ENCODE peak calls at places on chromosome 15, in ten cellular contexts. One of them, this sample, is unnamed.

GRCh38 chr15:101393172-101393571 is 96.3 kb downstream of the PCSK6 start:
- DNase-seq in mesendoderm: no peak
- DNase-seq in AG04450: no peak
- DNase-seq in stomach: no peak
- DNase-seq in AG08396: no peak
- DNase-seq in naive thymus-derived CD4-positive, alpha-beta T cell: no peak
- DNase-seq in central memory CD4-positive, alpha-beta T cell: no peak
- DNase-seq in NCI-H69: no peak
- DNase-seq in H54: no peak
- DNase-seq in ACHN: no peak
- DNase-seq in this sample: no peak

GRCh38 chr15:64686130-64686735 is 89.2 kb downstream of the RBPMS2 start:
- DNase-seq in H54: no peak
- DNase-seq in NCI-H69: peak
- DNase-seq in AG04450: no peak
- DNase-seq in naive thymus-derived CD4-positive, alpha-beta T cell: peak
- DNase-seq in central memory CD4-positive, alpha-beta T cell: peak
- DNase-seq in ACHN: peak
- DNase-seq in AG08396: peak
- DNase-seq in mesendoderm: peak
- DNase-seq in stomach: no peak
- DNase-seq in this sample: peak

GRCh38 chr15:29612096-29612495 is 210.2 kb downstream of the TJP1 start:
- DNase-seq in central memory CD4-positive, alpha-beta T cell: no peak
- DNase-seq in H54: peak
- DNase-seq in AG04450: peak
- DNase-seq in mesendoderm: peak
- DNase-seq in stomach: no peak
- DNase-seq in naive thymus-derived CD4-positive, alpha-beta T cell: no peak
- DNase-seq in AG08396: peak
- DNase-seq in NCI-H69: no peak
- DNase-seq in ACHN: peak
- DNase-seq in this sample: peak

GRCh38 chr15:85329561-85330421 is 50.6 kb upstream of the AKAP13 start:
- DNase-seq in stomach: no peak
- DNase-seq in H54: no peak
- DNase-seq in NCI-H69: no peak
- DNase-seq in ACHN: no peak
- DNase-seq in AG08396: no peak
- DNase-seq in central memory CD4-positive, alpha-beta T cell: peak
- DNase-seq in AG04450: no peak
- DNase-seq in naive thymus-derived CD4-positive, alpha-beta T cell: peak
- DNase-seq in mesendoderm: no peak
- DNase-seq in this sample: no peak

GRCh38 chr15:60255390-60255789 is 142.4 kb downstream of the ANXA2 start:
- DNase-seq in stomach: no peak
- DNase-seq in mesendoderm: no peak
- DNase-seq in AG08396: no peak
- DNase-seq in H54: no peak
- DNase-seq in AG04450: no peak
- DNase-seq in naive thymus-derived CD4-positive, alpha-beta T cell: no peak
- DNase-seq in NCI-H69: peak
- DNase-seq in ACHN: peak
- DNase-seq in central memory CD4-positive, alpha-beta T cell: no peak
- DNase-seq in this sample: peak

GRCh38 chr15:95105229-95105628 is 873.9 kb downstream of the MCTP2 start:
- DNase-seq in AG04450: no peak
- DNase-seq in AG08396: no peak
- DNase-seq in naive thymus-derived CD4-positive, alpha-beta T cell: no peak
- DNase-seq in H54: no peak
- DNase-seq in NCI-H69: no peak
- DNase-seq in central memory CD4-positive, alpha-beta T cell: no peak
- DNase-seq in mesendoderm: peak
- DNase-seq in stomach: no peak
- DNase-seq in ACHN: no peak
- DNase-seq in this sample: peak

GRCh38 chr15:63088532-63089245 is 33.0 kb upstream of the LACTB start:
- DNase-seq in stomach: no peak
- DNase-seq in naive thymus-derived CD4-positive, alpha-beta T cell: no peak
- DNase-seq in H54: no peak
- DNase-seq in ACHN: peak
- DNase-seq in AG08396: no peak
- DNase-seq in mesendoderm: no peak
- DNase-seq in central memory CD4-positive, alpha-beta T cell: no peak
- DNase-seq in AG04450: no peak
- DNase-seq in NCI-H69: peak
- DNase-seq in this sample: no peak

GRCh38 chr15:100330629-100331215 is 11.1 kb downstream of the ADAMTS17 start:
- DNase-seq in NCI-H69: no peak
- DNase-seq in stomach: peak
- DNase-seq in AG08396: no peak
- DNase-seq in central memory CD4-positive, alpha-beta T cell: peak
- DNase-seq in ACHN: no peak
- DNase-seq in mesendoderm: no peak
- DNase-seq in AG04450: no peak
- DNase-seq in H54: no peak
- DNase-seq in naive thymus-derived CD4-positive, alpha-beta T cell: peak
- DNase-seq in this sample: no peak

GRCh38 chr15:87816811-87817210 is 439.7 kb downstream of the NTRK3 start:
- DNase-seq in AG08396: peak
- DNase-seq in NCI-H69: no peak
- DNase-seq in H54: peak
- DNase-seq in AG04450: peak
- DNase-seq in stomach: no peak
- DNase-seq in central memory CD4-positive, alpha-beta T cell: no peak
- DNase-seq in naive thymus-derived CD4-positive, alpha-beta T cell: no peak
- DNase-seq in ACHN: peak
- DNase-seq in mesendoderm: no peak
- DNase-seq in this sample: peak

GRCh38 chr15:79849789-79850188 is 47.0 kb downstream of the MTHFS start:
- DNase-seq in mesendoderm: peak
- DNase-seq in naive thymus-derived CD4-positive, alpha-beta T cell: no peak
- DNase-seq in stomach: peak
- DNase-seq in H54: no peak
- DNase-seq in central memory CD4-positive, alpha-beta T cell: no peak
- DNase-seq in NCI-H69: peak
- DNase-seq in AG04450: no peak
- DNase-seq in ACHN: peak
- DNase-seq in AG08396: peak
- DNase-seq in this sample: peak

GRCh38 chr15:91572110-91572509 is 281.4 kb upstream of the SLCO3A1 start:
- DNase-seq in AG08396: no peak
- DNase-seq in naive thymus-derived CD4-positive, alpha-beta T cell: no peak
- DNase-seq in mesendoderm: no peak
- DNase-seq in central memory CD4-positive, alpha-beta T cell: no peak
- DNase-seq in NCI-H69: peak
- DNase-seq in ACHN: peak
- DNase-seq in AG04450: no peak
- DNase-seq in stomach: peak
- DNase-seq in H54: no peak
- DNase-seq in this sample: peak

GRCh38 chr15:100842756-100843730 is 36.6 kb upstream of the ALDH1A3 start:
- DNase-seq in AG04450: peak
- DNase-seq in ACHN: no peak
- DNase-seq in naive thymus-derived CD4-positive, alpha-beta T cell: no peak
- DNase-seq in mesendoderm: peak
- DNase-seq in NCI-H69: no peak
- DNase-seq in H54: no peak
- DNase-seq in stomach: no peak
- DNase-seq in central memory CD4-positive, alpha-beta T cell: no peak
- DNase-seq in AG08396: peak
- DNase-seq in this sample: peak

GRCh38 chr15:30904812-30905211 is 1.1 kb downstream of the FAN1 start:
- DNase-seq in central memory CD4-positive, alpha-beta T cell: no peak
- DNase-seq in AG08396: no peak
- DNase-seq in stomach: no peak
- DNase-seq in AG04450: no peak
- DNase-seq in naive thymus-derived CD4-positive, alpha-beta T cell: no peak
- DNase-seq in H54: no peak
- DNase-seq in ACHN: no peak
- DNase-seq in NCI-H69: no peak
- DNase-seq in mesendoderm: no peak
- DNase-seq in this sample: no peak

GRCh38 chr15:66617137-66618090 is 51.6 kb upstream of the LCTL start:
- DNase-seq in AG08396: peak
- DNase-seq in central memory CD4-positive, alpha-beta T cell: no peak
- DNase-seq in stomach: peak
- DNase-seq in AG04450: peak
- DNase-seq in ACHN: no peak
- DNase-seq in mesendoderm: no peak
- DNase-seq in naive thymus-derived CD4-positive, alpha-beta T cell: no peak
- DNase-seq in H54: peak
- DNase-seq in NCI-H69: peak
- DNase-seq in this sample: peak

GRCh38 chr15:64456634-64457108 is 3.7 kb upstream of the ZNF609 start:
- DNase-seq in naive thymus-derived CD4-positive, alpha-beta T cell: no peak
- DNase-seq in AG04450: no peak
- DNase-seq in ACHN: no peak
- DNase-seq in central memory CD4-positive, alpha-beta T cell: no peak
- DNase-seq in NCI-H69: no peak
- DNase-seq in stomach: no peak
- DNase-seq in mesendoderm: no peak
- DNase-seq in H54: no peak
- DNase-seq in AG08396: no peak
- DNase-seq in this sample: no peak

GRCh38 chr15:98232761-98233160 is 272.3 kb downstream of the ARRDC4 start:
- DNase-seq in naive thymus-derived CD4-positive, alpha-beta T cell: no peak
- DNase-seq in NCI-H69: no peak
- DNase-seq in H54: no peak
- DNase-seq in AG04450: no peak
- DNase-seq in mesendoderm: no peak
- DNase-seq in stomach: no peak
- DNase-seq in central memory CD4-positive, alpha-beta T cell: no peak
- DNase-seq in ACHN: no peak
- DNase-seq in AG08396: no peak
- DNase-seq in this sample: no peak